ENCODE peak calls at places on chromosomes 2 and 18, in six cellular contexts. Z is D341Med; F is CD8-positive, alpha-beta memory T cell; S is progenitor cell of endocrine pancreas; Y is NCI-H2171 treated with DMSO at 0.1 percent for 48 hours; H is nephron progenitor cell. I is an unnamed sample.

GRCh38 chr2:24418166-24418843 is 58.0 kb upstream of the ITSN2 start:
- DNase-seq in S (no peak), Z (no peak), H (no peak), F (no peak), Y (no peak), I (no peak)

GRCh38 chr2:43057742-43058706 is 168.4 kb downstream of the ZFP36L2 start:
- DNase-seq in Z (no peak), F (no peak), Y (peak), H (no peak), S (no peak), I (no peak)

GRCh38 chr2:43225093-43225787 is 1.2 kb downstream of the ZFP36L2 start:
- DNase-seq in S (peak), H (peak), F (peak), Z (peak), Y (peak), I (no peak)

GRCh38 chr18:4283746-4284291 is 171.3 kb downstream of the DLGAP1 start:
- DNase-seq in S (no peak), F (no peak), Y (no peak), Z (no peak), H (no peak), I (no peak)

GRCh38 chr2:230498506-230499107 is 82.6 kb downstream of the SP100 start:
- DNase-seq in F (no peak), Z (no peak), H (no peak), Y (no peak), S (no peak), I (no peak)

GRCh38 chr2:198054299-198054698 is 249.9 kb downstream of the PLCL1 start:
- DNase-seq in Y (no peak), F (peak), Z (peak), S (no peak), H (peak), I (no peak)

GRCh38 chr2:27702302-27702701 is 38.6 kb downstream of the SLC4A1AP start:
- DNase-seq in H (no peak), S (no peak), F (no peak), Y (no peak), Z (no peak), I (no peak)

GRCh38 chr2:182581196-182581935 is 134.7 kb upstream of the DNAJC10 start:
- DNase-seq in S (no peak), Y (no peak), H (no peak), Z (no peak), F (no peak), I (no peak)

GRCh38 chr2:170380267-170380666 is 202.3 kb downstream of the MYO3B start:
- DNase-seq in Y (no peak), Z (no peak), F (no peak), H (no peak), S (no peak), I (no peak)

GRCh38 chr2:146295080-146295670 is 1549.7 kb upstream of the ACVR2A start:
- DNase-seq in Y (peak), F (no peak), Z (no peak), H (no peak), S (no peak), I (no peak)

GRCh38 chr18:71784777-71785176 is 759.4 kb downstream of the CBLN2 start:
- DNase-seq in Z (peak), F (no peak), Y (no peak), H (peak), S (no peak), I (no peak)

GRCh38 chr2:36478332-36478738 is 119.6 kb downstream of the FEZ2 start:
- DNase-seq in Z (no peak), F (no peak), S (no peak), Y (no peak), H (no peak), I (no peak)

GRCh38 chr2:170215019-170215418 is 37.1 kb downstream of the MYO3B start:
- DNase-seq in Y (no peak), Z (no peak), H (no peak), S (no peak), F (no peak), I (no peak)

GRCh38 chr2:16525265-16525887 is 140.3 kb downstream of the CYRIA start:
- DNase-seq in H (no peak), Y (no peak), F (no peak), S (no peak), Z (peak), I (peak)

GRCh38 chr2:50732796-50733195 is 299.1 kb downstream of the NRXN1 start:
- DNase-seq in H (no peak), F (no peak), Y (no peak), Z (no peak), S (no peak), I (no peak)

GRCh38 chr2:199488772-199489400 is 31.1 kb upstream of the SATB2 start:
- DNase-seq in Z (peak), Y (no peak), H (peak), F (no peak), S (peak), I (peak)

I was measured in NCI-H524 treated with DMSO at 0.1 percent for 48 hours.